ENCODE peak calls at places on chromosome X, in five cellular contexts. One of them, this sample, is unnamed.

GRCh38 chrX:133670394-133670793 is 255.1 kb upstream of the GPC4 start:
- DNase-seq in fibroblast of lung: peak; percentile 25
- DNase-seq in gastrocnemius medialis: no peak
- DNase-seq in testis: peak; percentile 21
- DNase-seq in heart left ventricle: no peak
- DNase-seq in this sample: no peak

GRCh38 chrX:119238557-119238956 is 2.5 kb downstream of the PGRMC1 start:
- DNase-seq in fibroblast of lung: peak; percentile 31
- DNase-seq in gastrocnemius medialis: no peak
- DNase-seq in testis: no peak
- DNase-seq in heart left ventricle: no peak
- DNase-seq in this sample: no peak

GRCh38 chrX:66074920-66075879 is 35.3 kb upstream of the VSIG4 start:
- DNase-seq in fibroblast of lung: no peak
- DNase-seq in gastrocnemius medialis: peak; percentile 48
- DNase-seq in testis: peak; percentile 16
- DNase-seq in heart left ventricle: peak; percentile 67
- DNase-seq in this sample: peak; percentile 25

GRCh38 chrX:28273751-28274150 is 292.5 kb upstream of the DCAF8L1 start:
- DNase-seq in fibroblast of lung: no peak
- DNase-seq in gastrocnemius medialis: no peak
- DNase-seq in testis: no peak
- DNase-seq in heart left ventricle: no peak
- DNase-seq in this sample: no peak

GRCh38 chrX:153392642-153393321 is 8.4 kb downstream of the PNMA6E start:
- DNase-seq in fibroblast of lung: no peak
- DNase-seq in gastrocnemius medialis: no peak
- DNase-seq in testis: no peak
- DNase-seq in heart left ventricle: no peak
- DNase-seq in this sample: no peak

GRCh38 chrX:140090800-140091275 is 125.5 kb upstream of the CXorf66 start:
- DNase-seq in fibroblast of lung: no peak
- DNase-seq in gastrocnemius medialis: no peak
- DNase-seq in testis: no peak
- DNase-seq in heart left ventricle: no peak
- DNase-seq in this sample: no peak

GRCh38 chrX:3143043-3143799 is 102.0 kb downstream of the ARSF start:
- DNase-seq in fibroblast of lung: no peak
- DNase-seq in gastrocnemius medialis: no peak
- DNase-seq in testis: no peak
- DNase-seq in heart left ventricle: no peak
- DNase-seq in this sample: peak; percentile 8

GRCh38 chrX:15114865-15115566 is 154.9 kb downstream of the ASB9 start:
- DNase-seq in fibroblast of lung: no peak
- DNase-seq in gastrocnemius medialis: no peak
- DNase-seq in testis: no peak
- DNase-seq in heart left ventricle: no peak
- DNase-seq in this sample: no peak

GRCh38 chrX:37472836-37473235 is 98.6 kb upstream of the LANCL3 start:
- DNase-seq in fibroblast of lung: no peak
- DNase-seq in gastrocnemius medialis: no peak
- DNase-seq in testis: no peak
- DNase-seq in heart left ventricle: no peak
- DNase-seq in this sample: no peak

GRCh38 chrX:38038501-38038900 is 32.1 kb downstream of the SYTL5 start:
- DNase-seq in fibroblast of lung: no peak
- DNase-seq in gastrocnemius medialis: no peak
- DNase-seq in testis: no peak
- DNase-seq in heart left ventricle: no peak
- DNase-seq in this sample: no peak

GRCh38 chrX:12013220-12013619 is 125.1 kb upstream of the FRMPD4 start:
- DNase-seq in fibroblast of lung: peak; percentile 78
- DNase-seq in gastrocnemius medialis: no peak
- DNase-seq in testis: no peak
- DNase-seq in heart left ventricle: no peak
- DNase-seq in this sample: no peak

GRCh38 chrX:132612990-132613564 is 124.2 kb upstream of the MBNL3 start:
- DNase-seq in fibroblast of lung: peak; percentile 6
- DNase-seq in gastrocnemius medialis: peak; percentile 15
- DNase-seq in testis: peak; percentile 69
- DNase-seq in heart left ventricle: peak; percentile 56
- DNase-seq in this sample: no peak

GRCh38 chrX:46433892-46434291 is 111.3 kb downstream of the ZNF674 start:
- DNase-seq in fibroblast of lung: peak; percentile 30
- DNase-seq in gastrocnemius medialis: no peak
- DNase-seq in testis: no peak
- DNase-seq in heart left ventricle: no peak
- DNase-seq in this sample: no peak

GRCh38 chrX:154712781-154713391 is 38.0 kb downstream of the GAB3 start:
- DNase-seq in fibroblast of lung: peak; percentile 82
- DNase-seq in gastrocnemius medialis: no peak
- DNase-seq in testis: no peak
- DNase-seq in heart left ventricle: no peak
- DNase-seq in this sample: peak; percentile 66

GRCh38 chrX:133598596-133599334 is 183.5 kb upstream of the GPC4 start:
- DNase-seq in fibroblast of lung: no peak
- DNase-seq in gastrocnemius medialis: no peak
- DNase-seq in testis: no peak
- DNase-seq in heart left ventricle: no peak
- DNase-seq in this sample: no peak

GRCh38 chrX:141641138-141641537 is 51.6 kb downstream of the SPANXA2 start:
- DNase-seq in fibroblast of lung: no peak
- DNase-seq in gastrocnemius medialis: no peak
- DNase-seq in testis: no peak
- DNase-seq in heart left ventricle: no peak
- DNase-seq in this sample: no peak

GRCh38 chrX:80808854-80809493 is 703 bp downstream of the BRWD3 start:
- DNase-seq in fibroblast of lung: peak; percentile 1
- DNase-seq in gastrocnemius medialis: peak; percentile 21
- DNase-seq in testis: peak; percentile 20
- DNase-seq in heart left ventricle: no peak
- DNase-seq in this sample: no peak

GRCh38 chrX:79147477-79147876 is 3.0 kb downstream of the GPR174 start:
- DNase-seq in fibroblast of lung: no peak
- DNase-seq in gastrocnemius medialis: no peak
- DNase-seq in testis: no peak
- DNase-seq in heart left ventricle: no peak
- DNase-seq in this sample: no peak

GRCh38 chrX:55007633-55008032 is 7.5 kb downstream of the APEX2 start:
- DNase-seq in fibroblast of lung: peak; percentile 76
- DNase-seq in gastrocnemius medialis: peak; percentile 37
- DNase-seq in testis: no peak
- DNase-seq in heart left ventricle: no peak
- DNase-seq in this sample: no peak

GRCh38 chrX:54564942-54565341 is 34.9 kb downstream of the GNL3L start:
- DNase-seq in fibroblast of lung: peak; percentile 2
- DNase-seq in gastrocnemius medialis: no peak
- DNase-seq in testis: no peak
- DNase-seq in heart left ventricle: no peak
- DNase-seq in this sample: no peak

GRCh38 chrX:24692305-24692704 is 1.4 kb upstream of the POLA1 start:
- DNase-seq in fibroblast of lung: no peak
- DNase-seq in gastrocnemius medialis: no peak
- DNase-seq in testis: no peak
- DNase-seq in heart left ventricle: no peak
- DNase-seq in this sample: no peak

GRCh38 chrX:107738768-107739167 is 36.8 kb downstream of the TSC22D3 start:
- DNase-seq in fibroblast of lung: no peak
- DNase-seq in gastrocnemius medialis: no peak
- DNase-seq in testis: no peak
- DNase-seq in heart left ventricle: no peak
- DNase-seq in this sample: no peak

GRCh38 chrX:78650906-78651437 is 8.2 kb downstream of the RTL3 start:
- DNase-seq in fibroblast of lung: peak; percentile 91
- DNase-seq in gastrocnemius medialis: no peak
- DNase-seq in testis: no peak
- DNase-seq in heart left ventricle: no peak
- DNase-seq in this sample: peak; percentile 51

GRCh38 chrX:140701480-140701879 is 8.1 kb upstream of the LINC00632 start:
- DNase-seq in fibroblast of lung: peak; percentile 19
- DNase-seq in gastrocnemius medialis: no peak
- DNase-seq in testis: peak; percentile 22
- DNase-seq in heart left ventricle: no peak
- DNase-seq in this sample: no peak

GRCh38 chrX:75989806-75990590 is 182.9 kb upstream of the PBDC1 start:
- DNase-seq in fibroblast of lung: no peak
- DNase-seq in gastrocnemius medialis: no peak
- DNase-seq in testis: no peak
- DNase-seq in heart left ventricle: no peak
- DNase-seq in this sample: no peak

GRCh38 chrX:93673869-93674271 is at the start of gene FAM133A:
- DNase-seq in fibroblast of lung: peak; percentile 73
- DNase-seq in gastrocnemius medialis: no peak
- DNase-seq in testis: peak; percentile 50
- DNase-seq in heart left ventricle: no peak
- DNase-seq in this sample: no peak

GRCh38 chrX:46198858-46199257 is 346.4 kb downstream of the ZNF674 start:
- DNase-seq in fibroblast of lung: no peak
- DNase-seq in gastrocnemius medialis: no peak
- DNase-seq in testis: no peak
- DNase-seq in heart left ventricle: no peak
- DNase-seq in this sample: no peak

GRCh38 chrX:146278381-146278780 is 460.8 kb downstream of the SLITRK2 start:
- DNase-seq in fibroblast of lung: no peak
- DNase-seq in gastrocnemius medialis: no peak
- DNase-seq in testis: peak; percentile 21
- DNase-seq in heart left ventricle: no peak
- DNase-seq in this sample: no peak

GRCh38 chrX:21968333-21968732 is 27.8 kb downstream of the SMS start:
- DNase-seq in fibroblast of lung: no peak
- DNase-seq in gastrocnemius medialis: peak; percentile 25
- DNase-seq in testis: no peak
- DNase-seq in heart left ventricle: no peak
- DNase-seq in this sample: no peak

DNA sequence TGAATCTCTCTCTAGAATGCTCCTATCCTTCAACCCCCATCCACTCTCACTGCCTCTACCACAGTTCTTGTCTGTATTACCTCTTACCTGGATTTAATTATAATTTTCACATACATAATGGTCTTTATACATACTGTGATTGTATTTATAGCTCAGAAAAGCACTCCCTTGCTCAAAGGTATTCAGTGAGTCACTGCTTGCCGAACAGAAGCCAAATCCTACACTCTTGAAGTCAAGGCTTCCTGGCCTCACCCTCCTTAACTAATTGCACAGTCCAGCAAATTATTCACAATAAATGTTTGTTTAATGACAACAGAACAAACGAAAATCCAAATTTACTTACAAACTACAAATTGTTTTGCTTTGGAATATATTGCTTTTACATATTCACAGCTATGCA is 159.5 kb downstream of the KLHL13 start:
- DNase-seq in fibroblast of lung: peak; percentile 69
- DNase-seq in gastrocnemius medialis: no peak
- DNase-seq in testis: no peak
- DNase-seq in heart left ventricle: no peak
- DNase-seq in this sample: no peak
- H3K4me3 ChIP-seq in fibroblast of lung: no peak overlapping the region
- H3K4me3 ChIP-seq in gastrocnemius medialis: no peak overlapping the region
- H3K4me3 ChIP-seq in testis: no peak overlapping the region
- H3K4me3 ChIP-seq in heart left ventricle: no peak overlapping the region
- H3K4me3 ChIP-seq in this sample: no peak overlapping the region

DNA sequence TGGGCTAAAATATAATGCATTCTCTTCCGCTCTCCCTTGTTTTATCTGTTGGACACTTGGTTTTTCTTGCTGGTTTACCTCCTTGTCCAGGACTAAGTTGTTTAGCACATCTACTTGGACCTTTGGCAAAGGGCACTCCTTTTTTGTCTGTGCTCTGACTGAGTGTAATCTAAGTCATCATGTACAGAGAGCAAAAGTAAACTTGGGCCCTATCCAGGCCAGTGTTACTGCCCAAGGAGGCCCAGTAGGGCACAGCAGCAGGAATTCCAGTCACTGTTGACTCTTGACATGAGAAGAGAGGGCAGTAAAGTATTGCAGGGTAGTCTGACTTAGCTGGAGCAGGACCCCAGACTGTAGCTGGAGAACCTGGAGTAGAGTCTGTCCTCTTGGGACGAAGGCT is 445.5 kb downstream of the ZIC3 start:
- DNase-seq in fibroblast of lung: no peak
- DNase-seq in gastrocnemius medialis: no peak
- DNase-seq in testis: no peak
- DNase-seq in heart left ventricle: no peak
- DNase-seq in this sample: no peak
- TF ChIP-seq CTCF in fibroblast of lung: no peak
- TF ChIP-seq CTCF in gastrocnemius medialis: no peak
- TF ChIP-seq CTCF in testis: no peak
- TF ChIP-seq CTCF in heart left ventricle: no peak
- TF ChIP-seq CTCF in this sample: no peak

DNA sequence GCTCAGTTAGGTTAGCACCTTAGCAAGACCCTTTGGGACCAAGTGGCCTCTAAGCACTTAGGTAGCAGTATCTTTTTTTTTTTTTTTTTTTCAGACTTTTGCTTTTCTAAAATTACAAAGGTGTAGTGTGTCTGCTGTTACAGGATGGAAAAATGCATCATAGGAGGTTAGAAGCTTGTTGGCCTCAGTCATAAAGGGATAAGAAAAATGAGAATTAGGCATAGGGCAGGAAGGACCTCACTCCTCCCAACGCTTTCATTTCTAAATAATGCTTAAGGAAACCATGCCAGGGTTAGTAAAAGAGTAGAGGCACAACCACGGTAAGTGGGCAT is 148.4 kb upstream of the PLAC1 start:
- DNase-seq in fibroblast of lung: no peak
- DNase-seq in gastrocnemius medialis: no peak
- DNase-seq in testis: no peak
- DNase-seq in heart left ventricle: no peak
- DNase-seq in this sample: no peak
- H3K4me3 ChIP-seq in fibroblast of lung: peak overlapping the region; percentile 78
- H3K4me3 ChIP-seq in gastrocnemius medialis: peak overlapping the region; percentile 67
- H3K4me3 ChIP-seq in testis: peak overlapping the region; percentile 60
- H3K4me3 ChIP-seq in heart left ventricle: peak overlapping the region; percentile 15
- H3K4me3 ChIP-seq in this sample: peak overlapping the region; percentile 73

DNA sequence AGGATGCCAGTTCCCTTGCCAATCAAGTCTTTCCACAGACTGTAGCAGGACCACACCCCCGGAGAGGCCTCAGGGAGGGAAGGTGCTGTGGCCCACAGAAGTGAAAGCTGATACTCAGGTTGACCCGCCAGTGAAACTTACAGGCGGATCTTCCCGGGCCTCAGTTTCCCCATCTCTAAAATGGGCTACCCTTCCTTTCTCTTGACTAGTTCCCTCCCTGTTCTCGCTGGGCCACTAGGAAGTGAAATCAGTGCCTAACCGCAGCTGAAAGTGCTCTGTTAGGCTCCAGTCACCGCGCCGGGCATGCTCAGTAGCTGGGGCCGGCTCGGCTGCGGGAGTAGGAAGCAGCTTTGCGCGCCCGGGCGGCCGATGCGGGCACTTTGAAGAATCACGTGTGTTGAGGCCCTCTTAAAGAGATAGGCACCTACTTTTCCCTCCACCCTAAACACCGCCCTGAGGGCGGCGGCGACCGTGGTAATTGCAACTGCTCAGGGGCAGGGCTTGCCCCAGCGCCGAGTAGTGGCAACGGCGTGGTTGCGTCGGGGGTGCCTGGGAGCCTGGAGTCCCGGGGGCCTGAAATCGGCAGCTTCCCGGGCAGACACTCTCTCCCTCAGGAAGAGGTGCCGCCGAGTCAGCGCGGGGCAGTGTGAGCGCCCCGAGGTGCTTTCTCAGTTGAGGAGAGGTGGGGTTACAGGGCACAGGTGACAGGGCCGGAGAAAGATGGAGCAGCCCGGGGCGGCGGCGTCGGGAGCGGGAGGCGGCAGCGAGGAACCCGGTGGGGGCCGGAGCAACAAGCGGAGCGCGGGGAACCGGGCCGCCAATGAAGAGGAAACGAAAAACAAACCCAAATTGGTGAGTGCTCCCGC is at the start of gene DIAPH2:
- DNase-seq in fibroblast of lung: peak; percentile 80
- DNase-seq in gastrocnemius medialis: peak; percentile 79
- DNase-seq in testis: peak; percentile 81
- DNase-seq in heart left ventricle: peak; percentile 78
- DNase-seq in this sample: peak; percentile 43
- TF ChIP-seq CTCF in fibroblast of lung: no peak
- TF ChIP-seq CTCF in gastrocnemius medialis: peak; percentile 41
- TF ChIP-seq CTCF in testis: no peak
- TF ChIP-seq CTCF in heart left ventricle: no peak
- TF ChIP-seq CTCF in this sample: no peak

This sample was measured in GM12864.